ENCODE peak calls at places on chromosome 9, in five cellular contexts. O, K, M, Q and V are unnamed samples.

GRCh38 chr9:88230612-88231011 is 92.3 kb upstream of the SPATA31C2 start:
- DNase-seq in O (peak), K (no peak), M (no peak), Q (no peak), V (no peak)

GRCh38 chr9:69444021-69444420 is 119.0 kb downstream of the ENTREP1 start:
- DNase-seq in O (peak), K (no peak), M (peak), Q (no peak), V (no peak)

GRCh38 chr9:6160579-6160978 is 55.0 kb upstream of the IL33 start:
- DNase-seq in O (no peak), K (no peak), M (peak), Q (no peak), V (no peak)

GRCh38 chr9:102479191-102479590 is 515.9 kb upstream of the CYLC2 start:
- DNase-seq in O (no peak), K (no peak), M (no peak), Q (no peak), V (no peak)

GRCh38 chr9:133769511-133770075 is 31.4 kb upstream of the SARDH start:
- DNase-seq in O (no peak), K (no peak), M (no peak), Q (no peak), V (no peak)

GRCh38 chr9:98694943-98695342 is 13.8 kb downstream of the GABBR2 start:
- DNase-seq in O (no peak), K (no peak), M (no peak), Q (no peak), V (no peak)

GRCh38 chr9:33950371-33950770 is 98.3 kb downstream of the UBAP2 start:
- DNase-seq in O (peak), K (no peak), M (no peak), Q (no peak), V (no peak)

GRCh38 chr9:121772600-121773285 is 121.3 kb downstream of the DAB2IP start:
- DNase-seq in O (no peak), K (no peak), M (no peak), Q (no peak), V (no peak)

GRCh38 chr9:129278391-129279237 is 100.6 kb upstream of the IER5L start:
- DNase-seq in O (no peak), K (peak), M (no peak), Q (peak), V (no peak)

GRCh38 chr9:79572032-79572890 is 496 bp downstream of the TLE4 start:
- DNase-seq in O (peak), K (peak), M (peak), Q (peak), V (peak)

GRCh38 chr9:130995399-130995941 is 13.5 kb upstream of the LAMC3 start:
- DNase-seq in O (peak), K (no peak), M (peak), Q (no peak), V (no peak)

GRCh38 chr9:73038613-73039012 is 85.8 kb upstream of the ALDH1A1 start:
- DNase-seq in O (no peak), K (no peak), M (peak), Q (no peak), V (no peak)

GRCh38 chr9:89710689-89711088 is 105.9 kb downstream of the GADD45G start:
- DNase-seq in O (no peak), K (no peak), M (peak), Q (no peak), V (no peak)

GRCh38 chr9:19619221-19619620 is 169.6 kb downstream of the SLC24A2 start:
- DNase-seq in O (no peak), K (no peak), M (no peak), Q (no peak), V (no peak)

GRCh38 chr9:126326228-126327015 is at the start of gene MVB12B:
- DNase-seq in O (peak), K (no peak), M (peak), Q (no peak), V (peak)

GRCh38 chr9:79652598-79652997 is 80.8 kb downstream of the TLE4 start:
- DNase-seq in O (peak), K (no peak), M (peak), Q (no peak), V (no peak)

GRCh38 chr9:137069508-137070071 is 767 bp downstream of the SAPCD2 start:
- DNase-seq in O (no peak), K (no peak), M (no peak), Q (no peak), V (no peak)

GRCh38 chr9:137070906-137071275 is 534 bp upstream of the SAPCD2 start:
- DNase-seq in O (no peak), K (peak), M (peak), Q (no peak), V (no peak)

GRCh38 chr9:137067860-137068538 is 2.4 kb downstream of the SAPCD2 start:
- DNase-seq in O (peak), K (peak), M (peak), Q (peak), V (peak)

GRCh38 chr9:137070201-137070905 is at the start of gene SAPCD2:
- DNase-seq in O (peak), K (peak), M (peak), Q (peak), V (peak)

GRCh38 chr9:137068539-137069507 is 1.5 kb downstream of the SAPCD2 start:
- DNase-seq in O (no peak), K (no peak), M (no peak), Q (no peak), V (no peak)
- H3K4me3 ChIP-seq in O (no peak), K (peak), M (no peak), Q (no peak), V (peak)

DNA sequence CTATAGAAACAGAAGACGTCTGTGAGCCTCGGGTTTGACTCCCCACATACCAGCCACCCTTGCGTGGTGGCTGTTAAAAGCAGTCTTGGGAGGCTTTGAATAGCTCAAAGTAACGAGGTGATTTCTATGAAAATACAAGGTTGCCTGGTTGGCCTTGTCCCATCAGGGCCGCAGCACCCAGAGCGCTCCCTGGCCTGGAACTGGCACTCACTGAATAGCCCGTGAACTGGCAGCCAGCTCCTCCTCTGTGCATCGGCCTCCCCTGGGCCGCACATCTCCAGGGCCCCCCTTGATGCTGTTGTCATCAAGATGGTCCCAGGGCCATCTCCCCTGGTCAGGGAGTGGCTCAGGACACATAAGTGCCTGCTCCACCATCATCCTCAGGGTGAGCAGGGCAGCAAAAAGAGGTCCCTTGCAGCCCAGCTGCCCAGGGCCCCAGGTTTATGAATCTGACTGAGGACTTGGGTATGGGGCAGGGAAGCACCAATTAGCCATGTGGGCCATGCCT is 144.6 kb upstream of the PPP1R26 start:
- DNase-seq in O (no peak), K (peak), M (no peak), Q (no peak), V (no peak)
- H4K91ac ChIP-seq in O (no peak), K (no peak), M (no peak), Q (no peak), V (no peak)

DNA sequence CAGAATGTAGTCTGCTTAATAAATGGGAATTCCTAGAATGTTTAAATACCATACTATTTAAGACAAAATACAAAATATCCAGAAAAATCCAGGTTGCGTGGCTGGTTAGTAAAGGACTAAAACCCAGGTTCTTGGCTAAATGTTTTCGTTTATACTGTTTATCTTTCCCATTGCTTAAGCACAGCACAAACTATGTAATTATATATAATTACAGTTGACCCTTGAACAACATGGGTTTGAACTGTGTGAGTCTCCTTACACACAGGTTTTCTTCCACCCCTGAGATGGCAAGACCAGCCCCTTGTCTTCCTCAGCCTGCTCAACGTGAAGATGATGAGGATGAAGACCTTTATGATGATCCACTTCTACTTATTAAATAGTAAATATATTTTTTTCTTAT is 24.7 kb downstream of the XPA start:
- DNase-seq in O (no peak), K (no peak), M (no peak), Q (no peak), V (no peak)
- H3K4me3 ChIP-seq in O (no peak), K (no peak), M (no peak), Q (no peak), V (no peak)

GRCh38 chr9:14719231-14719923 is 3.2 kb downstream of the CER1 start:
- DNase-seq in O (no peak), K (no peak), M (no peak), Q (no peak), V (no peak)

GRCh38 chr9:14723301-14723700 is 768 bp upstream of the CER1 start:
- DNase-seq in O (no peak), K (no peak), M (no peak), Q (no peak), V (no peak)

DNA sequence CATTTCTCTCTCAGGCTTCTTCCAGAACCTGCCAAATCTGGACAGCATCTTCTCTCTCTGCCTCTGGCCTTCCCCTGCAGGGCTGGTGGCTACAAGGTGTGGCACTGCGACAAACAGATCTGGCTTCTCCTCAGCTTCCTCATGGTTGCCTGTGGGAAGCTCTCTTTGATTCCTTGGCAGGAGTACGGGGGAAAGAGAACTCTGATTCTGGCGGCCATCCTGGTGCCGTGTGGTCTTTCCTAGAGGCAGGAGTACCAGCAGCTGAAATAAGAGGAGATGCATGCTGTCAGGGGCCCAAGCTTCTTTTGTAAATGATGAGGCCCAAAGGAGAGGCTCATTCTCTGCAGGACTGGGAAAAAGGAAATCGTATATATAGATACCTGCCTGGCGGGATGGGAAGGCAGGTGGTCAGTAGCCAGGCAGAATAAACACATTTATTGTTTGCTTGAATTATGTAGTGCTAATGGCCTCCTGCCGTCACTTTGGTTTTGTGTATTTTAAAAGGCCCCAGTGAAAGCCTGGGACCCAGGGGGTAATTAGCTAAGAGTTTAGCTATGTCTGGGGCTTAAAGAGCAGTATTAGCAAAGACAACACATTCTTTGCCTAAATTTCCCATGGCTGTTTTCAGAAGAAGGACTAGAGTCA is at the start of gene CER1:
- DNase-seq in O (no peak), K (peak), M (no peak), Q (no peak), V (peak)
- H4K91ac ChIP-seq in O (no peak), K (no peak), M (no peak), Q (no peak), V (no peak)